ENCODE peak calls at places on chromosomes 6 and 20, in six cellular contexts. A is naive B cell; B is CD4-positive, alpha-beta T cell; J is SJSA1; X is iPS DF 6.9; D is activated T-helper 1 cell treated with anti-CD3 and anti-CD28 coated beads, Interleukin-2, amount 50 U/mL, for 16 hours. H is an unnamed sample.

GRCh38 chr6:44237021-44237812 is 9.7 kb upstream of the HSP90AB1 start:
- DNase-seq in A (no peak), B (peak), J (peak), X (no peak), D (peak), H (no peak)

GRCh38 chr6:135722182-135722581 is 129.3 kb upstream of the PDE7B start:
- DNase-seq in A (no peak), B (no peak), J (no peak), X (no peak), D (no peak), H (no peak)

GRCh38 chr6:152859225-152859624 is 108.6 kb downstream of the VIP start:
- DNase-seq in A (no peak), B (no peak), J (no peak), X (no peak), D (no peak), H (no peak)

GRCh38 chr6:4581468-4582420 is 194.5 kb upstream of the CDYL start:
- DNase-seq in A (no peak), B (no peak), J (peak), X (no peak), D (no peak), H (no peak)

GRCh38 chr20:57772349-57772964 is 62.6 kb upstream of the PMEPA1 start:
- DNase-seq in A (no peak), B (peak), J (peak), X (peak), D (no peak), H (peak)

GRCh38 chr6:84050408-84050807 is 16.8 kb downstream of the MRAP2 start:
- DNase-seq in A (no peak), B (no peak), J (no peak), X (no peak), D (no peak), H (no peak)

GRCh38 chr6:129936329-129937165 is 75.4 kb upstream of the TMEM244 start:
- DNase-seq in A (peak), B (peak), J (peak), X (peak), D (no peak), H (peak)

GRCh38 chr20:10119336-10119735 is 84.5 kb downstream of the ANKEF1 start:
- DNase-seq in A (no peak), B (no peak), J (no peak), X (no peak), D (no peak), H (no peak)

GRCh38 chr6:134589512-134589911 is 271.6 kb upstream of the SGK1 start:
- DNase-seq in A (no peak), B (no peak), J (peak), X (peak), D (no peak), H (peak)

GRCh38 chr6:35319346-35320030 is 21.9 kb downstream of the DEF6 start:
- DNase-seq in A (no peak), B (no peak), J (no peak), X (no peak), D (no peak), H (no peak)

GRCh38 chr20:37999526-38000263 is 33.6 kb downstream of the TTI1 start:
- DNase-seq in A (no peak), B (no peak), J (no peak), X (no peak), D (no peak), H (no peak)

GRCh38 chr20:55678126-55678525 is 327.2 kb downstream of the CBLN4 start:
- DNase-seq in A (no peak), B (no peak), J (no peak), X (no peak), D (no peak), H (no peak)

GRCh38 chr20:5886788-5887187 is 63.5 kb downstream of the TRMT6 start:
- DNase-seq in A (no peak), B (no peak), J (no peak), X (no peak), D (no peak), H (no peak)

GRCh38 chr6:21123485-21124436 is 469.8 kb upstream of the SOX4 start:
- DNase-seq in A (no peak), B (no peak), J (no peak), X (no peak), D (no peak), H (no peak)

GRCh38 chr6:169320013-169320412 is 66.4 kb upstream of the THBS2 start:
- DNase-seq in A (no peak), B (no peak), J (no peak), X (no peak), D (no peak), H (no peak)

GRCh38 chr6:29727637-29728036 is 4.4 kb downstream of the HLA-F start:
- DNase-seq in A (no peak), B (no peak), J (no peak), X (no peak), D (no peak), H (no peak)

GRCh38 chr6:46932526-46932925 is 10.8 kb upstream of the ADGRF5 start:
- DNase-seq in A (no peak), B (no peak), J (peak), X (no peak), D (no peak), H (no peak)

GRCh38 chr20:51350941-51351631 is 191.4 kb downstream of the NFATC2 start:
- DNase-seq in A (no peak), B (no peak), J (peak), X (no peak), D (no peak), H (no peak)

GRCh38 chr6:5201271-5201670 is 59.5 kb downstream of the LYRM4 start:
- DNase-seq in A (no peak), B (no peak), J (no peak), X (no peak), D (no peak), H (no peak)

GRCh38 chr6:105562027-105562426 is 159.1 kb upstream of the PREP start:
- DNase-seq in A (no peak), B (no peak), J (no peak), X (no peak), D (no peak), H (no peak)